ENCODE peak calls at places on chromosomes 3 and 15, in six cellular contexts. I, D, S, Y, U and F are unnamed samples.

GRCh38 chr3:4687596-4687995 is 194.4 kb downstream of the ITPR1 start:
- DNase-seq in I (no peak), D (no peak), S (no peak), Y (no peak), U (no peak), F (no peak)

GRCh38 chr3:169389925-169390253 is 273.6 kb downstream of the MECOM start:
- DNase-seq in I (no peak), D (no peak), S (no peak), Y (no peak), U (no peak), F (no peak)

GRCh38 chr3:167734498-167735232 is at the start of gene PDCD10:
- DNase-seq in I (peak; percentile 99), D (peak; percentile 98), S (peak; percentile 100), Y (peak; percentile 97), U (peak; percentile 98), F (peak; percentile 98)

GRCh38 chr15:101193781-101194180 is 58.1 kb downstream of the CHSY1 start:
- DNase-seq in I (no peak), D (no peak), S (no peak), Y (no peak), U (no peak), F (no peak)

GRCh38 chr3:30550246-30550645 is 56.2 kb upstream of the TGFBR2 start:
- DNase-seq in I (no peak), D (no peak), S (no peak), Y (no peak), U (peak; percentile 90), F (no peak)

GRCh38 chr3:99532246-99532645 is 106.1 kb upstream of the COL8A1 start:
- DNase-seq in I (peak; percentile 42), D (no peak), S (peak; percentile 5), Y (no peak), U (peak; percentile 84), F (peak; percentile 5)

GRCh38 chr3:52841211-52841980 is 6.6 kb upstream of the MUSTN1 start:
- DNase-seq in I (no peak), D (no peak), S (no peak), Y (no peak), U (no peak), F (no peak)

GRCh38 chr3:197600796-197601565 is 45.2 kb upstream of the BDH1 start:
- DNase-seq in I (no peak), D (no peak), S (no peak), Y (no peak), U (no peak), F (no peak)

GRCh38 chr3:129112308-129113052 is 9.1 kb downstream of the RAB43 start:
- DNase-seq in I (peak; percentile 9), D (no peak), S (no peak), Y (no peak), U (no peak), F (no peak)

GRCh38 chr3:148797822-148798221 is 29.8 kb upstream of the CPB1 start:
- DNase-seq in I (no peak), D (no peak), S (peak; percentile 82), Y (no peak), U (no peak), F (no peak)

GRCh38 chr3:139225551-139225950 is 118.3 kb upstream of the MRPS22 start:
- DNase-seq in I (no peak), D (no peak), S (no peak), Y (no peak), U (no peak), F (no peak)

GRCh38 chr3:117998071-117998470 is 1036.6 kb downstream of the IGSF11 start:
- DNase-seq in I (no peak), D (no peak), S (no peak), Y (no peak), U (no peak), F (no peak)

GRCh38 chr3:58175429-58176184 is 35.2 kb downstream of the DNASE1L3 start:
- DNase-seq in I (no peak), D (no peak), S (no peak), Y (no peak), U (peak; percentile 45), F (no peak)

GRCh38 chr3:178003756-178004155 is 532.5 kb upstream of the KCNMB2 start:
- DNase-seq in I (no peak), D (no peak), S (no peak), Y (no peak), U (no peak), F (no peak)